ENCODE peak calls at places on chromosomes 2 and 18, in ten cellular contexts. K is NCI-H2081; F is Calu3; Y is stimulated activated CD4-positive, alpha-beta T cell treated with anti-CD3 and anti-CD28 coated beads, Interleukin-2, amount 100 ng/mL, for 48 hours; B is AG04450; O is SK-N-SH; W is activated naive CD4-positive, alpha-beta T cell treated with anti-CD3 and anti-CD28 coated beads, Interleukin-2, amount 50 U/mL, for 16 hours; H is AG10803; L is activated T-cell treated with anti-CD3 and anti-CD28 coated beads, Interleukin-2, amount 50 U/mL, for 72 hours; S is cardiac septum. X is an unnamed sample.
A peak's percentile ranks its signal among the peaks of the same experiment; 100 is the strongest.

GRCh38 chr2:8217366-8218125 is 464.3 kb upstream of the ID2 start:
- DNase-seq in B (no peak), K (no peak), W (no peak), Y (no peak), S (no peak), H (peak; percentile 45), L (no peak), F (no peak), O (no peak), X (no peak)

GRCh38 chr2:67684991-67685390 is 287.9 kb downstream of the ETAA1 start:
- DNase-seq in S (no peak), F (no peak), B (no peak), L (no peak), O (no peak), K (no peak), Y (no peak), H (no peak), W (no peak), X (no peak)

GRCh38 chr2:54999182-54999581 is 51.1 kb downstream of the RTN4 start:
- DNase-seq in L (no peak), W (no peak), S (no peak), K (peak; percentile 8), B (peak; percentile 32), F (no peak), O (no peak), H (peak; percentile 81), Y (no peak), X (peak; percentile 92)

GRCh38 chr18:8694891-8695290 is 10.5 kb upstream of the MTCL1 start:
- DNase-seq in O (no peak), S (no peak), B (no peak), K (no peak), L (no peak), W (no peak), Y (no peak), F (no peak), H (no peak), X (no peak)

GRCh38 chr2:40466332-40466731 is 14.4 kb upstream of the SLC8A1 start:
- DNase-seq in W (no peak), H (no peak), K (peak; percentile 62), F (no peak), Y (no peak), S (no peak), L (no peak), O (no peak), B (no peak), X (no peak)

GRCh38 chr18:35026407-35027061 is 14.7 kb upstream of the MAPRE2 start:
- DNase-seq in F (no peak), W (no peak), L (no peak), Y (no peak), O (peak; percentile 38), S (no peak), H (no peak), B (no peak), K (peak; percentile 46), X (no peak)

GRCh38 chr18:76621782-76622495 is 126.9 kb upstream of the ZNF516 start:
- DNase-seq in H (peak; percentile 39), B (no peak), S (no peak), K (peak; percentile 55), W (no peak), L (no peak), Y (no peak), F (no peak), O (no peak), X (peak; percentile 44)

GRCh38 chr2:236550701-236551465 is 18.7 kb upstream of the ACKR3 start:
- DNase-seq in B (no peak), H (no peak), K (no peak), L (peak; percentile 49), F (no peak), W (no peak), Y (no peak), O (no peak), S (no peak), X (no peak)

GRCh38 chr2:108594132-108594981 is 60.1 kb downstream of the LIMS1 start:
- DNase-seq in H (peak; percentile 90), L (no peak), W (no peak), O (no peak), F (peak; percentile 48), K (no peak), Y (no peak), B (no peak), S (no peak), X (peak; percentile 81)

GRCh38 chr2:222264791-222265320 is 33.9 kb downstream of the PAX3 start:
- DNase-seq in F (no peak), K (no peak), O (no peak), L (no peak), W (no peak), H (peak; percentile 26), S (no peak), B (no peak), Y (no peak), X (no peak)

GRCh38 chr2:59249441-59250330 is 1008.6 kb upstream of the FANCL start:
- DNase-seq in S (no peak), W (no peak), B (no peak), F (no peak), L (no peak), K (peak; percentile 28), H (no peak), Y (no peak), O (no peak), X (no peak)

GRCh38 chr2:240918258-240919091 is 12.3 kb downstream of the CROCC2 start:
- DNase-seq in K (no peak), W (peak; percentile 9), O (peak; percentile 18), F (no peak), Y (no peak), B (no peak), L (no peak), S (peak; percentile 74), H (no peak), X (no peak)